ENCODE peak calls at places on chromosomes 5 and 9, in seven cellular contexts. Y, G, D, J, Q, K and H are unnamed samples.

GRCh38 chr9:109705515-109705914 is 74.5 kb upstream of the PALM2AKAP2 start:
- DNase-seq in G (peak), K (no peak), D (no peak), J (no peak), Y (peak), Q (no peak), H (no peak)

GRCh38 chr5:75052461-75053285 is at the start of gene GCNT4:
- DNase-seq in D (peak), Q (no peak), G (no peak), K (peak), J (peak), Y (peak), H (peak)

GRCh38 chr9:137138701-137139467 is at the start of gene GRIN1:
- DNase-seq in K (peak), D (no peak), Q (no peak), G (no peak), Y (peak), J (no peak), H (no peak)

GRCh38 chr5:110940136-110940535 is 131.4 kb upstream of the TSLP start:
- DNase-seq in J (no peak), Y (no peak), G (no peak), Q (no peak), K (no peak), D (no peak), H (no peak)

GRCh38 chr9:111150241-111150640 is 112.0 kb upstream of the LPAR1 start:
- DNase-seq in K (no peak), J (no peak), G (no peak), Y (no peak), Q (no peak), D (no peak), H (no peak)

GRCh38 chr5:89606901-89607554 is 724.0 kb upstream of the MEF2C start:
- DNase-seq in K (no peak), Y (no peak), Q (no peak), D (no peak), G (no peak), J (no peak), H (no peak)

GRCh38 chr5:113204525-113205161 is 228.0 kb downstream of the DCP2 start:
- DNase-seq in J (no peak), D (no peak), G (no peak), K (no peak), Q (peak), Y (peak), H (no peak)

GRCh38 chr5:102826629-102827028 is 71.5 kb downstream of the PAM start:
- DNase-seq in J (no peak), Q (no peak), D (no peak), K (no peak), G (no peak), Y (peak), H (no peak)

GRCh38 chr5:135457424-135458071 is 5.4 kb upstream of the TIFAB start:
- DNase-seq in D (peak), Y (peak), Q (peak), G (no peak), J (peak), K (peak), H (no peak)

GRCh38 chr5:4580772-4581171 is 559.4 kb upstream of the ADAMTS16 start:
- DNase-seq in K (no peak), Q (no peak), Y (no peak), G (no peak), D (no peak), J (no peak), H (no peak)

GRCh38 chr9:93964685-93965084 is 9.5 kb upstream of the BARX1 start:
- DNase-seq in J (no peak), Y (no peak), K (peak), G (no peak), Q (no peak), D (no peak), H (peak)

GRCh38 chr5:145858929-145859328 is 13.9 kb downstream of the GRXCR2 start:
- DNase-seq in Q (no peak), K (no peak), D (no peak), G (no peak), Y (no peak), J (no peak), H (no peak)

GRCh38 chr5:145863005-145863404 is 9.8 kb downstream of the GRXCR2 start:
- DNase-seq in K (no peak), Q (no peak), Y (no peak), D (no peak), G (no peak), J (no peak), H (no peak)

GRCh38 chr5:145859451-145859850 is 13.4 kb downstream of the GRXCR2 start:
- DNase-seq in Y (no peak), K (no peak), G (no peak), D (no peak), J (no peak), Q (no peak), H (no peak)

GRCh38 chr5:145856285-145856818 is 16.5 kb downstream of the GRXCR2 start:
- DNase-seq in K (no peak), J (peak), D (no peak), Q (peak), Y (peak), G (no peak), H (no peak)

DNA sequence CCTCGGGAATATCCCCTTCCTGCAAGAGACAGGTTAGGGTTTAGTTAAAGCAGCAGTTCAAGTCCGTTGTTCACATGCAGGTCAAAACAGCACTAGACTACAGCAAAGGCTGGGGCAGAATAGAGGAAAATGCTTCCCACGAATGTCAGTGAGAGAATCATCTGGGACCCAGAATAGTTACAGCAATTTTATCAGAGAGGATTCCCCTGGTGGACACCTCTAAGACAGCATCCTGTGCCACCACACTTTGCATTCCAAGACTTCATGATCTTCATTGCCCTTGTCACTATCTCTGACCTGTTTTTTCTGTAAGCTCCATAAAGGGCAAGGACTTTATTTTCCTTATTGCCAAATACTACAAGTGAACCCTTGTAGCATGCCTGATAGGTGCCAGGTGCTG is 12.9 kb downstream of the GRXCR2 start:
- DNase-seq in Y (no peak), D (no peak), G (no peak), J (no peak), Q (no peak), K (no peak), H (no peak)
- TF ChIP-seq CTCF in Y (peak), D (peak), G (no peak), J (no peak), Q (no peak), K (no peak), H (no peak)

GRCh38 chr5:72509401-72509800 is 2.2 kb upstream of the ZNF366 start:
- DNase-seq in Q (peak), G (no peak), Y (no peak), D (no peak), K (no peak), J (no peak), H (peak)

GRCh38 chr5:72507360-72508238 is at the start of gene ZNF366:
- DNase-seq in J (no peak), Q (no peak), K (no peak), Y (no peak), D (no peak), G (no peak), H (no peak)

GRCh38 chr5:72510610-72511121 is 3.5 kb upstream of the ZNF366 start:
- DNase-seq in J (no peak), G (no peak), Q (no peak), D (no peak), K (no peak), Y (peak), H (no peak)

GRCh38 chr5:72506150-72506549 is 1.1 kb downstream of the ZNF366 start:
- DNase-seq in G (no peak), K (no peak), Q (no peak), D (no peak), J (no peak), Y (no peak), H (no peak)

DNA sequence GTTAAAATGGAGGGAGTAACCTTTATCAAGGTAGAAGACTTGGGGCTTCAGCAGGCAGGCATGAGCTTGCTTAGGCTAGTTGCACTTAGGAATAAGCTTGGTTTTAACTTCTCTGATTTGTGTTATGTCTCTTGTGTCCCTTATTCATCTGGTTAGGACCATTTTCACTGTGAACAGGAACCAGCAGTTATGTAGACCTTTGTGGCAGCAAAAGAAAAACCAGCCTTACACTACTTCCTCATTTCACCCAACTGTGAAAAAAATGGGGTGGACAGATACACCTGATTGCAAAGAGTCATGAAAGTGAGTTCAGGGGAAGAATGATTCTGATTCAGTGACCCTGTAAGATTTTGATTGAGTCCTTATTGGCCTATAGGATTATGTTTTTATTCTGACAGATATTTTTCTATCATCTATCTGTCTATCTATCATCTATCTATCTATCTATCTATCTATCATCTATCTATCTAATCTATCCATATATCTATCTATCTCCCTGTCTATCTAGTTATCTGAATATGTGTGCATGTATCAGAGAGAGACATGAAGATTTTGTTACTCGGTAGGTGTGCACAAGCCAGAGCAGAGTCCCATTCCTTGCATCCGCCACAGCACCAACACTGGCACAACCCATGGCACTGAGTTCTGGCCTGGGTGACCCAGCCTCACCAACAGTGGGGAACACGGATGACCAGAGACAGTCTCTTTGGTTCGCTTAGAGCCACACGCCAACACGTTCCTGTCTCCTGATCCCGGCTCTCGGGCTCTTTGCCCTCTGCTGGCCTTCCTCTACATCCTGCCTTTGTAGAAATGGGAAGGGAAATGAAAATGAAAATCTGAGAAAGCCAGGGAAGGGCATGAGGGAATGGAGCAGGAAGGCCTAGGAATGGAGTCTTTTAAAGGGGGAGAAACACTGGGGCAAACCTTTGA is 1.3 kb upstream of the ZNF366 start:
- DNase-seq in Y (no peak), K (peak), Q (no peak), D (no peak), J (no peak), G (no peak), H (no peak)
- TF ChIP-seq CTCF in Y (no peak), K (no peak), Q (no peak), D (no peak), J (no peak), G (no peak), H (no peak)

GRCh38 chr9:130463141-130463540 is 18.4 kb downstream of the ASS1 start:
- DNase-seq in J (no peak), K (no peak), G (no peak), Y (no peak), Q (no peak), D (no peak), H (no peak)
- TF ChIP-seq CTCF in J (no peak), K (no peak), G (no peak), Y (no peak), Q (no peak), D (no peak), H (no peak)

DNA sequence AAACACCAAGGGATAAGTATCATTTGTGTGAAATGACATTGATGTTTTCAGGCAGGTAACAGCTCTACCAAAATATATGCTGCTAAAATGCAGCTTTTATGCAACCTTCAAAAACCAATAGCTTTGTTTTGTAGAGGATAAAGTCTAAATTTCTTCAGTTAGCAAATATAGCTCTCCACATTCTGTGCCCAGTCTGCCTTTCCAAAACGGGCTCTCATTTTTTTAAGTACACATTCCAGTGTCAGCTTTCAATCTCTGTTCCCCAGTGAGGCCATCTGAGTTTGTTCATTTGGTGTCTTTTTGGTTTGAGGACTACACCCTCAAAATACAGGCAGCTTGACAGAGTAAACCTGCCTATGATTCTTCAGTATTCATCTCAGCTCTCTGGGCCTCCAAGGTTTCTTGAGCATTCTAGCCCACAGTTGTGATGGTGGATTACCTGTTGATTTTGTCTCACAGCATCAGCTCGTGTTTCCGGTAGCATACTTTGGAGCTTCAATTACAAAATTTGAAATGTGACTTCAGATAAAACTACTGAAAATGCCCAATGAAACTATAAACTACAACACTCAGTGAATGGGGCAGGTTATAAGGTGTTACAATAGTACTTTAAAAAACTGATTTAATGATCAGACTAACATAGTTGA is 55.7 kb downstream of the NR3C1 start:
- DNase-seq in K (no peak), J (no peak), Q (no peak), G (no peak), D (no peak), Y (no peak), H (no peak)
- TF ChIP-seq CTCF in K (no peak), J (no peak), Q (no peak), G (no peak), D (no peak), Y (no peak), H (no peak)